ENCODE peak calls at places on chromosomes 16 and 17, in four cellular contexts. V, O, M and Z are unnamed samples.

GRCh38 chr17:33438136-33438535 is 145.0 kb upstream of the ASIC2 start:
- DNase-seq in V (no peak), O (no peak), M (no peak), Z (no peak)

GRCh38 chr16:11743308-11744074 is 834 bp upstream of the TXNDC11 start:
- DNase-seq in V (peak), O (peak), M (no peak), Z (peak)

GRCh38 chr17:65541453-65541852 is 20.0 kb downstream of the AXIN2 start:
- DNase-seq in V (no peak), O (no peak), M (no peak), Z (no peak)

GRCh38 chr16:3401719-3402397 is 843 bp downstream of the ZNF174 start:
- DNase-seq in V (no peak), O (no peak), M (no peak), Z (no peak)

GRCh38 chr16:65413861-65414260 is 292.0 kb upstream of the CDH11 start:
- DNase-seq in V (no peak), O (no peak), M (no peak), Z (no peak)

GRCh38 chr17:58276423-58276822 is 4.3 kb downstream of the MPO start:
- DNase-seq in V (no peak), O (no peak), M (no peak), Z (no peak)

GRCh38 chr17:37239690-37240344 is 136.0 kb upstream of the C17orf78 start:
- DNase-seq in V (no peak), O (no peak), M (no peak), Z (no peak)

GRCh38 chr17:11928436-11928835 is 68.8 kb downstream of the ZNF18 start:
- DNase-seq in V (no peak), O (no peak), M (no peak), Z (no peak)

GRCh38 chr17:73625975-73626706 is 18.1 kb downstream of the SDK2 start:
- DNase-seq in V (no peak), O (peak), M (no peak), Z (peak)

GRCh38 chr17:17151962-17152361 is 54.2 kb downstream of the PLD6 start:
- DNase-seq in V (peak), O (peak), M (peak), Z (peak)

GRCh38 chr17:63024716-63025115 is 58.7 kb downstream of the TANC2 start:
- DNase-seq in V (no peak), O (no peak), M (no peak), Z (no peak)

GRCh38 chr16:53156516-53156915 is 101.7 kb downstream of the CHD9 start:
- DNase-seq in V (no peak), O (no peak), M (no peak), Z (no peak)

GRCh38 chr16:53154513-53154912 is 99.7 kb downstream of the CHD9 start:
- DNase-seq in V (no peak), O (no peak), M (no peak), Z (no peak)

GRCh38 chr16:53159781-53160436 is 105.1 kb downstream of the CHD9 start:
- DNase-seq in V (no peak), O (peak), M (peak), Z (no peak)
- TF ChIP-seq CTCF in V (peak), O (peak), M (peak), Z (peak)

GRCh38 chr16:87945351-87946042 is 5.7 kb upstream of the BANP start:
- DNase-seq in V (peak), O (peak), M (no peak), Z (peak)
- H3K4me3 ChIP-seq in V (peak), O (peak), M (peak), Z (peak)

DNA sequence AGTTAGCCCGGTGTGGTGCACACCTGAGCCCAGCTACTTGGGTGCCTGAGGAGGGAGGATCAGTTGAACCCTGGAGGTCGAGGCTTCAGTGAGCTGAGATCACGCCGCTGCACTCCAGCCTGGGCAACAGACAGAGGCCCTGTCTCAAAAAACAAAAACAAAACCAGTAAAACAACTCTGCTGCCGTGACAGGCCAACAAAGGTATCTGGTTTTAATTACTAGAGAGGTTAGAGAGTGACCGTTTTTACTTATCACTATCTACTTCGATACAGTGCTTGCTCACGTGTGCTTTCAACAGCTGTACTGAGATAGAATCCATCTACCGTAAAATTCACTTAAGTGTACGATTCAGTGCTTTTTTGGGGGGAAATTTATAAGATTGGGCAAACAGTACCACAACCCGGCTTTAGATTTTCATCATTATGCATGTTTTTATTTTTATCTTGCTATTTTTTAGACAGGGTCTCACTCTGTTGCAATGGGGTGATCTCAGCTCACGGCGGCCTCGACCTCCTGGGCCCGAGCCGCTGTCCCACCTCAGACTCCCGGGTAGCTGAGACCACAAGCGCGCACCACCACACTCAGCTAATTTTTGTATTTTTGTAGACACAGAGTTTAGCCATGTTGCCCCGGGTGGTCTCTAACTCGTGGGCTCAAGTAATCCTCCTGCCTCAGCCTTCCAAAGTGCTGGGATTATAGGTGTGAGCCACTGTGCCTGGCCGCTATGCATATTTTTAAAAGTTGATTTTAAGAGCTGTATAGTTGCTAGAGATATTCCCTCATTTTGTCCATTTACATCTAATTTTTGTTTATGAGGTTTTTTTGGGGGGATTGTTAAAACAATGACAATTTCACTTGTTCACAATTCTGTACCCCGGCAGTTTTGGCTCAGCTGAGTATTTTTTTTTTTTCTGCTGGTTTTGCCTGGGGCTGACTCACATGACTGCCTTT is 30.9 kb downstream of the SERPINF1 start:
- DNase-seq in V (no peak), O (no peak), M (no peak), Z (no peak)
- H3K27ac ChIP-seq in V (no peak), O (no peak), M (peak), Z (peak)

DNA sequence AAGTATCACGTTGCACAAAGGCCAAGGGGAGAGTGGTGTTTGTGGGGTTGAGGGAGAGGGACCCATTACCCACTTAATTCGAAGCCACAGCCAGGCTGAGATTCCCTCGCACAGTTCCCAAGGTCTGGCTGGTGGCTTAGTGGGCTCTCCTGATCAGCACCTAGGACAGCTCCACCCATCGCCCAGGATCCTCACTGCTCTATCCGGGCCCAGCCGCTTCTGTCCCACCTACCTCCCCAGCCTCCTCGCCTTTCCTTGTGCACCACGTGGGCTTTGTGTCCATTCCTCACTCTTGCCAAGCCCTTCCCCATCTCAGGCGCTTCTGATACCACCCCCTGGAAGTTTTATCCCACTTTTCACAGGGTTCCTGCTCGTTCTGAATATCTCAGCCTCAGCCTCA is 163.5 kb downstream of the CCT6B start:
- DNase-seq in V (peak), O (no peak), M (no peak), Z (no peak)
- TF ChIP-seq CTCF in V (no peak), O (no peak), M (no peak), Z (no peak)

GRCh38 chr17:29557085-29557697 is 9.6 kb downstream of the ABHD15 start:
- DNase-seq in V (no peak), O (no peak), M (no peak), Z (no peak)
- H3K4me3 ChIP-seq in V (no peak), O (no peak), M (no peak), Z (no peak)

DNA sequence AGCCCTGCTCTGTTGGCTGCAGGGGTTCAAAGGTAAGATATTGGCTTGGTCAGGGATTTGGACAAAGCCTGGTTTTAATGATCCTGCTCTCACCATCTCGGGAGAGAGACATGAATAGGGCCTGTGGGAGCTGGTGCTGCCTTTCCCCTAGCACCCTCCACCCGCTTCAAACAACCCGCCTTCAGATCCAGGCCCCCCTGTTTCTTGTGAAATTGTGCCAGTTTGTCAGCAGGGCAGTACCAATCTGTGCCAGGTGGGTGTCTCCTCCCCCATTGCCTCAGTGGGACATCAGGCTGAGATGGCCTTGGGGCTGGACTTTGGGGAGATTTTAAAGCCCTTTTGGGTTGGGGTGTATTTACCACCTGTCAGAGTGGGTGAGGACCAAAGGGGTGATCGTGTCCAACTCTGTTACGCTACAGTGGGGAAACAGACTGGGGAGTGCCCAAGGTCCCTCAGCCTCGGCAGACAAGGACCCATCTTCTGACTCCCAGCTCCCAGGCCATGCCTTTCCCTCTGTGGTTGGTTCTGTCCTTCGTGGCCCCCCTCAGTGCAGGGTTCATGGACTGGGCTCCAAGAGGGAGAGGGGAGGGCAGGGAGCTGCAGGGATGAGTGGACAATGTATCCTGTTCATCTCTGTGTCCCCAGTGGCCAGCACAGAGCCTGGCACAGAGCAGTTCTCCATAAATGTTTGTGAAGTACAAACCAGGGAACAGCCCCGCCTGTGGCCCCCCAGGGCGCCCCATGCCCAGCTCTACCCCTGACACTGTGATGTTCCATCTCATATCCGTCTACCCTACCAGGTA is 3.3 kb downstream of the ARHGAP23 start:
- DNase-seq in V (no peak), O (no peak), M (no peak), Z (no peak)
- H3K27ac ChIP-seq in V (peak), O (no peak), M (no peak), Z (no peak)

GRCh38 chr17:35846055-35846809 is 22.5 kb downstream of the HEATR9 start:
- DNase-seq in V (no peak), O (no peak), M (no peak), Z (no peak)
- TF ChIP-seq CTCF in V (no peak), O (no peak), M (no peak), Z (no peak)

DNA sequence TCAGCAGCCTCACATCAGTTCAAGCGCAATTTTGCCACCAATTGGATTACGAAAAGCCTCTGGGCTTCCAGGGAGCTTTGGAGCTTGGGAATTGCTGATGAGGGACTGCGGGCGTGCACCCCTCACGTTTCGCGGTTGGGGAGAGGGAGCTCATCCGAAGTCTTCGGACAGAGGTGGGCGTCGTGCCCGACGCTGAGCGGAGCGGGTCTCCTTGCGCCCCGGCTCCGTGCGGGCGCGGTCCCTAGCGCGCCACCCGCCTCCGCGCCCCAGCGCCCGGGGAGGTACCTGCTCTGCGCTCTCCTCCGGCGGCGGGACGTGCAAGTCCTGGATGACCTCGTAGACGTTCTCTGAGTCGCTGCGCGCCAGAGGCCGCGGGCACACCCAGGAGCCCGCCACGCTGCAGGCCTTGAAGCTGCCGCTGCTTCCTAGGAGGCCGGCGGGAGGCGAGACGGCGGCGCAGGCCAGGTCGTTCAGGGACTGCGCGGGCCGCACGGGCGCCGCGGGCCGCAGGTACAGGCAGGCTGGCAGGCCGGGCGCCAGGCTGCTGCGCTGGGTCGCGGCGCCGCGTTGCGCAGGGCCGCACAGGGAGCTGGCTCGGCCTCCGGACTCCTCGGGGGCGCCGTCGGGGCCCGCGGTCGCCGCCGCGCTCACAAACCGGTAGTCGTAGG is 3.2 kb downstream of the ARHGAP27 start:
- DNase-seq in V (no peak), O (no peak), M (no peak), Z (no peak)
- H3K4me3 ChIP-seq in V (no peak), O (no peak), M (no peak), Z (no peak)

GRCh38 chr17:81035389-81036127 is 607 bp downstream of the BAIAP2 start:
- DNase-seq in V (no peak), O (no peak), M (no peak), Z (peak)
- H3K27ac ChIP-seq in V (peak), O (peak), M (no peak), Z (no peak)